ENCODE peak calls at places on chromosomes 5 and 9, in seven cellular contexts. T is sigmoid colon, U is nephron progenitor cell, D is osteocyte, K is endothelial cell of umbilical vein, I is fibroblast of lung, L is tibial artery. M is an unnamed sample.

GRCh38 chr5:168328804-168329203 is 37.4 kb downstream of the WWC1 start:
- DNase-seq in T (no peak), U (peak), D (no peak), K (no peak), I (peak), L (peak), M (no peak)

GRCh38 chr5:175517824-175518450 is 39.6 kb downstream of the SFXN1 start:
- DNase-seq in T (no peak), U (no peak), D (no peak), K (no peak), I (peak), L (no peak), M (no peak)

GRCh38 chr5:78537821-78538220 is 110.8 kb downstream of the LHFPL2 start:
- DNase-seq in T (peak), U (no peak), D (no peak), K (peak), I (peak), L (no peak), M (no peak)

GRCh38 chr9:120490888-120491595 is 88.9 kb downstream of the CDK5RAP2 start:
- DNase-seq in T (no peak), U (no peak), D (no peak), K (no peak), I (no peak), L (no peak), M (no peak)

GRCh38 chr5:88290801-88291200 is 22.2 kb upstream of the TMEM161B start:
- DNase-seq in T (no peak), U (no peak), D (no peak), K (no peak), I (peak), L (no peak), M (no peak)

GRCh38 chr5:97501286-97501964 is 318.4 kb upstream of the RIOK2 start:
- DNase-seq in T (no peak), U (no peak), D (no peak), K (no peak), I (no peak), L (no peak), M (no peak)

GRCh38 chr5:172443441-172444109 is 10.8 kb downstream of the SH3PXD2B start:
- DNase-seq in T (peak), U (no peak), D (no peak), K (peak), I (peak), L (peak), M (no peak)

GRCh38 chr9:135296783-135297715 is 182.5 kb upstream of the PPP1R26 start:
- DNase-seq in T (no peak), U (no peak), D (peak), K (no peak), I (no peak), L (no peak), M (peak)

GRCh38 chr9:110371411-110372013 is 33.8 kb upstream of the TXNDC8 start:
- DNase-seq in T (no peak), U (no peak), D (no peak), K (no peak), I (no peak), L (no peak), M (no peak)

GRCh38 chr5:38923661-38924451 is 78.0 kb downstream of the OSMR start:
- DNase-seq in T (no peak), U (no peak), D (no peak), K (no peak), I (peak), L (no peak), M (no peak)

GRCh38 chr5:148998174-148998797 is 64.6 kb downstream of the SH3TC2 start:
- DNase-seq in T (no peak), U (no peak), D (no peak), K (peak), I (peak), L (no peak), M (no peak)

GRCh38 chr5:78509884-78510769 is 138.4 kb downstream of the LHFPL2 start:
- DNase-seq in T (peak), U (peak), D (no peak), K (peak), I (no peak), L (peak), M (no peak)

GRCh38 chr9:126635061-126635460 is 21.3 kb downstream of the LMX1B start:
- DNase-seq in T (no peak), U (no peak), D (no peak), K (no peak), I (no peak), L (no peak), M (no peak)

GRCh38 chr9:111161015-111161415 is 122.7 kb upstream of the LPAR1 start:
- DNase-seq in T (no peak), U (no peak), D (no peak), K (no peak), I (peak), L (no peak), M (no peak)

GRCh38 chr5:114330916-114331531 is 30.8 kb upstream of the KCNN2 start:
- DNase-seq in T (no peak), U (no peak), D (no peak), K (no peak), I (no peak), L (no peak), M (no peak)

GRCh38 chr5:53323943-53324642 is 156.3 kb upstream of the FST start:
- DNase-seq in T (no peak), U (no peak), D (no peak), K (no peak), I (no peak), L (no peak), M (no peak)

GRCh38 chr5:124433170-124433569 is 313.3 kb downstream of the ZNF608 start:
- DNase-seq in T (no peak), U (no peak), D (no peak), K (no peak), I (no peak), L (no peak), M (no peak)

GRCh38 chr5:94941113-94941765 is 322.8 kb downstream of the SLF1 start:
- DNase-seq in T (no peak), U (no peak), D (no peak), K (no peak), I (no peak), L (no peak), M (no peak)

GRCh38 chr9:97696823-97697601 is at the start of gene XPA:
- DNase-seq in T (peak), U (peak), D (peak), K (peak), I (peak), L (peak), M (peak)

GRCh38 chr9:83583151-83584014 is 39.6 kb upstream of the IDNK start:
- DNase-seq in T (peak), U (peak), D (no peak), K (peak), I (peak), L (peak), M (no peak)

GRCh38 chr5:121189569-121190305 is 661.9 kb upstream of the FTMT start:
- DNase-seq in T (no peak), U (no peak), D (peak), K (peak), I (peak), L (no peak), M (no peak)

GRCh38 chr9:118689280-118689679 is 680.0 kb downstream of the BRINP1 start:
- DNase-seq in T (no peak), U (no peak), D (no peak), K (no peak), I (no peak), L (no peak), M (no peak)

GRCh38 chr5:16542275-16542674 is 74.5 kb downstream of the RETREG1 start:
- DNase-seq in T (no peak), U (no peak), D (no peak), K (no peak), I (no peak), L (no peak), M (no peak)

GRCh38 chr9:73515216-73515615 is 363.6 kb downstream of the ANXA1 start:
- DNase-seq in T (no peak), U (no peak), D (no peak), K (no peak), I (no peak), L (no peak), M (no peak)

GRCh38 chr5:133404724-133405123 is 207.6 kb downstream of the FSTL4 start:
- DNase-seq in T (no peak), U (no peak), D (no peak), K (no peak), I (no peak), L (no peak), M (no peak)
- TF ChIP-seq CTCF in T (no peak), U (no peak), D (no peak), K (no peak), I (no peak), L (no peak), M (peak)

DNA sequence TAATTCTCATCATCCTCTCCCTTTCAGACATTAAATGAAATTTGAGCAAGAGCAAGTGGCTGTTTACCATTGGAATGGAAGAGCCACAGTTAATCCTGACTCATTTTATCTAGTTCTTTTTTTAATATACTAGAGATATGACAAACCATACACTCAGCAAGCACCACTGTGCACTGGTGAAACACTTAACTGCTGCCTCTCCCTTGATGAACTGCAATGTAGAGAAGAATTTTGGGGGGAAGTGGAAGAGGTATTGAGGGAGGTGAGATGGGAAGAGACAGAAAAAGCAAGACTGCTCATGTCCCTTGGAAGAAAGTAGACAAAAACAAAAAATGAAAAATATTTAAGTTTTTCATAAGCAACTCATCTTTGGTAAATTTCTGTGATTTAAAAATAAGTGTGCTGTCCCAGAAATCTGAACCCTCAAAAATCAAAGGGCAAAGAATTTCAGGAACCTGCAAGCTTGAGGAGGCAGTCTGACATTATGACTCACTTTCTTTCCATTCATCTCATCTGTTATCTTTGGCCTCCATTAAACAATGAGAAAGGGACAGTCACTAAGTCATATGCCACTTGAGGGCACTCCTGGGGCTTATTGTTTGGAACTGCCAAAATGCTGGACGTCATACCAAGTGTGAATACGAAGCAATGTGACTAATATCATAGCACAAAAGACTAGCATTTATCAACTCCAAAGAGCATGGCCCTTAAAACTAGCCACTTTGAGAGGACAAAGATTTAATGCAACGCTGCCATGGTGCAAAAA is 566.8 kb upstream of the DMAC1 start:
- DNase-seq in T (no peak), U (no peak), D (no peak), K (peak), I (peak), L (no peak), M (no peak)
- TF ChIP-seq CTCF in T (no peak), U (no peak), D (no peak), K (no peak), I (no peak), L (no peak), M (no peak)

GRCh38 chr5:158074597-158074991 is 215.6 kb upstream of the CLINT1 start:
- DNase-seq in T (no peak), U (no peak), D (no peak), K (no peak), I (no peak), L (no peak), M (no peak)

GRCh38 chr5:158079097-158079496 is 220.2 kb upstream of the CLINT1 start:
- DNase-seq in T (no peak), U (no peak), D (no peak), K (no peak), I (no peak), L (no peak), M (no peak)

GRCh38 chr5:158070855-158071254 is 211.9 kb upstream of the CLINT1 start:
- DNase-seq in T (no peak), U (no peak), D (no peak), K (no peak), I (no peak), L (no peak), M (no peak)

GRCh38 chr5:158080112-158080511 is 221.2 kb upstream of the CLINT1 start:
- DNase-seq in T (no peak), U (no peak), D (no peak), K (no peak), I (no peak), L (no peak), M (no peak)

DNA sequence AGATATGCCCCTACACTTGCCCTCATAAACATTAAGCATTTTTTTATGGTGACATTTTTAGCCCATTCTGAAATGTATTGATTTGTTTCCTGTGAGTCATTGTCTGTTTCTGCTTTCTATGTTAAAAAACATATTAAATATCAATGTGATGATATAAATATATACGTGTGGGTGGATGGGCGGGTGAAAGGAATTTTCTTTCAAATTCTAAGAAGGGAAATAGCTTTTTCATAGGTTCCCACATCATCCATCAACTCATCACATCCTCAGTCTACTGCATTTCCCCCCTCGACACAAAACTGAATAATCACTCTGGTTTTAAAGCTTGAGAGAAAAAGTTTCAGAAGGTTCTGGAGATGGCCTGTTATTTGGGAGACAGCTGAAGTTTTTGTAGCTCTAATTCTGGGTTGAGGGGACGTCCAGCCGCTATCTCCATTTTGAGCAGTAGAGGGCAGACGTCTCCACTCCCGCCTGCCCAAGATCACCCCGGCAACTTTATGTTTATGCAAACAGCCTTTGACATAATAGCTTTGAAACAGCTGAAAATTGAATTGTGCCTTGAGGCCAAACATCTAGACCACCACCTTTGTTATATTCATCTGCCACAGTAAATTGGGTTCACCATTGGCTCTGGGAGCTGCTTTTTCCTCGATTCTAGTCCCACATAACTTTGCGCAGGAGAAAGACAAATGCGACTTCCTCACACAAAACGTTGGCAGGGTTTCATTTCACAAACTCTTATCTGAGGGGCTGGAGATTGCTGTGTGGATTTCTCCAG is 216.2 kb upstream of the CLINT1 start:
- DNase-seq in T (peak), U (peak), D (peak), K (peak), I (peak), L (peak), M (peak)
- TF ChIP-seq CTCF in T (peak), U (peak), D (peak), K (peak), I (peak), L (peak), M (peak)

GRCh38 chr9:82467478-82467877 is 478.9 kb downstream of the SPATA31D1 start:
- DNase-seq in T (no peak), U (no peak), D (no peak), K (no peak), I (no peak), L (no peak), M (no peak)

DNA sequence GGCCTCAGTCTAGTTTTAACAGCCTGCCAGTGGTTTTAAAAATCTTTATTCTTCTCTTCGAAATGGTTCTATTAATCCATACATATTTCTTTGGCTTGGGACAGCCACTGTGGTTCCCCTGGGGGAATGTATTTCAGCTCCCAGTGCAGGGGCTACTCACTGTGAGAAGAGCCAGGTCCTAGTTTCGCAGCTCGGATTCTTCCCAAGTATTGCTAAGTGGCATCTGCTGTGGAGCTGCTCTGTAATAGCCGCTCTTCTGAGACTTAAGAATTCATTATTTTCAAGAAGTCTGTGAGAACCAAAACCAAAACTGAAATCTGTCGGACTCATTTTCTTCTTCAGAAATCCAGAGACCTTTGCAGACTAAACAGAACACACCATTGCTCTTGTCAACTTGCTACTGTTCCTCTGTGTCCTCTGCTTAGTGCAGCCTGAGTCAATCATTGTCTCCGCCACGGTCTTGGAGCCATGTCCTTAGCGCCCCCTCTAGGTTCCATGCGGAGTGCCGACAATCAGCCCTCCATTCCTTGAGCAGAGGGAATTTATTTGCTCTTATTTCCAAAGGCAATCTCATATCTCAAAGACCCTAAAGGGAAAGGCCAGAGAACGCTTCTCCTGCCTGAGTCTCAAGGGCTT is 478.2 kb downstream of the SPATA31D1 start:
- DNase-seq in T (no peak), U (peak), D (no peak), K (no peak), I (no peak), L (no peak), M (no peak)
- TF ChIP-seq CTCF in T (no peak), U (peak), D (peak), K (no peak), I (peak), L (peak), M (peak)

GRCh38 chr5:112685386-112685785 is 52.3 kb upstream of the APC start:
- DNase-seq in T (no peak), U (no peak), D (no peak), K (no peak), I (no peak), L (no peak), M (no peak)
- TF ChIP-seq CTCF in T (no peak), U (no peak), D (no peak), K (no peak), I (no peak), L (no peak), M (no peak)

GRCh38 chr9:107044872-107045271 is 181.9 kb downstream of the ZNF462 start:
- DNase-seq in T (no peak), U (no peak), D (no peak), K (no peak), I (no peak), L (no peak), M (no peak)
- TF ChIP-seq CTCF in T (no peak), U (no peak), D (no peak), K (no peak), I (no peak), L (no peak), M (no peak)

GRCh38 chr9:93003552-93004407 is 54.7 kb upstream of the SUSD3 start:
- DNase-seq in T (no peak), U (peak), D (peak), K (peak), I (peak), L (no peak), M (no peak)
- TF ChIP-seq CTCF in T (peak), U (peak), D (peak), K (peak), I (peak), L (peak), M (peak)

GRCh38 chr9:71213633-71214032 is 92.2 kb upstream of the TRPM3 start:
- DNase-seq in T (no peak), U (no peak), D (no peak), K (no peak), I (peak), L (no peak), M (no peak)

GRCh38 chr9:71209890-71210289 is 88.5 kb upstream of the TRPM3 start:
- DNase-seq in T (no peak), U (no peak), D (no peak), K (no peak), I (no peak), L (no peak), M (no peak)

DNA sequence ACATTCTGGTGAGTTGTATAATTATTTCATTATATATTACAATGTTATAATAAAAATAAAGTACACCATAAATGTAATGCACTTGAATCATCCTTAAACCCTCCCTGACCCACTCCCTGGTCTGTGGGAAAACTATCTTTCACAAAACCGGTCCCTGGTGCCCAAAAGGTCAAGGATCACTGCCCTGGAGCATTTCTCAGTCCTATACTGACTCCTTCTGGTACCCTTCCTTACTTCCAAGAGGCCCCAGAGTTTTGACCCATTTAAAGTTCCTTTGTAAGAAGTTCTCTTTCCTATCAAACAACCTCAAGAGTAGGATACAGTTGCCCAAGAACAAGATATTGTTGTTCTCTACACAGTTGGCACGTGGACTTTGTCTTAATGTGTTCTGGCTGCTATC is 88.9 kb upstream of the TRPM3 start:
- DNase-seq in T (no peak), U (no peak), D (no peak), K (no peak), I (no peak), L (no peak), M (no peak)
- TF ChIP-seq CTCF in T (no peak), U (no peak), D (no peak), K (no peak), I (no peak), L (no peak), M (no peak)